ENCODE peak calls at places on chromosomes 7 and 10, in nine cellular contexts. W is Peyer's patch; I is foreskin fibroblast; V is heart right ventricle; T is sigmoid colon; C is CD8-positive, alpha-beta T cell; N is fibroblast of lung; O is DND-41; A is Panc1. S is an unnamed sample.

GRCh38 chr7:50838675-50839377 is 56.1 kb upstream of the GRB10 start:
- DNase-seq in V (peak; percentile 39), N (peak; percentile 92), A (no peak), T (no peak), I (peak; percentile 82), W (no peak), O (no peak), C (no peak), S (peak; percentile 61)

GRCh38 chr10:69382382-69383117 is 34.2 kb downstream of the TACR2 start:
- DNase-seq in N (peak; percentile 98), I (peak; percentile 90), A (no peak), T (no peak), C (no peak), V (no peak), O (no peak), W (no peak), S (peak; percentile 81)

GRCh38 chr7:114539575-114539974 is 125.0 kb downstream of the FOXP2 start:
- DNase-seq in O (no peak), N (no peak), I (peak; percentile 72), W (no peak), C (no peak), T (no peak), A (no peak), V (no peak), S (no peak)

GRCh38 chr10:122145113-122145512 is 126.0 kb upstream of the BTBD16 start:
- DNase-seq in I (no peak), N (no peak), O (no peak), A (no peak), W (no peak), V (no peak), T (no peak), C (no peak), S (no peak)

GRCh38 chr10:120978589-120979252 is 127.6 kb downstream of the WDR11 start:
- DNase-seq in I (peak; percentile 4), T (no peak), N (no peak), O (no peak), A (no peak), C (no peak), V (no peak), W (no peak), S (peak; percentile 46)

GRCh38 chr7:50752422-50752821 is 30.3 kb downstream of the GRB10 start:
- DNase-seq in W (no peak), I (no peak), A (no peak), C (no peak), O (no peak), N (no peak), T (no peak), V (no peak), S (no peak)

GRCh38 chr10:69855346-69856163 is 53.8 kb downstream of the COL13A1 start:
- DNase-seq in I (no peak), V (no peak), A (no peak), T (no peak), O (no peak), N (no peak), C (no peak), W (peak; percentile 73), S (no peak)

GRCh38 chr7:16004661-16005060 is 318.2 kb upstream of the MEOX2 start:
- DNase-seq in N (no peak), T (no peak), O (no peak), V (no peak), A (no peak), C (no peak), I (no peak), W (no peak), S (no peak)

GRCh38 chr10:52682766-52683165 is 89.8 kb downstream of the MBL2 start:
- DNase-seq in T (no peak), N (no peak), W (no peak), V (no peak), O (no peak), I (no peak), A (no peak), C (no peak), S (no peak)

GRCh38 chr10:32971536-32972091 is 13.6 kb upstream of the ITGB1 start:
- DNase-seq in A (no peak), T (no peak), O (peak; percentile 15), V (no peak), N (no peak), C (no peak), I (no peak), W (no peak), S (no peak)

GRCh38 chr10:88154596-88155250 is 291.3 kb downstream of the PTEN start:
- DNase-seq in A (no peak), I (peak; percentile 92), V (no peak), N (peak; percentile 69), T (no peak), O (no peak), W (no peak), C (no peak), S (no peak)

GRCh38 chr7:29196191-29196590 is 1.6 kb downstream of the CHN2 start:
- DNase-seq in N (no peak), O (no peak), W (no peak), V (no peak), C (no peak), I (no peak), T (no peak), A (no peak), S (no peak)

GRCh38 chr7:151394076-151395035 is 15.5 kb downstream of the WDR86 start:
- DNase-seq in A (no peak), I (no peak), O (no peak), W (no peak), C (no peak), T (peak; percentile 57), V (no peak), N (no peak), S (no peak)
- TF ChIP-seq CTCF in A (no peak), I (no peak), O (no peak), W (no peak), C (no peak), T (no peak), V (no peak), N (no peak), S (no peak)

DNA sequence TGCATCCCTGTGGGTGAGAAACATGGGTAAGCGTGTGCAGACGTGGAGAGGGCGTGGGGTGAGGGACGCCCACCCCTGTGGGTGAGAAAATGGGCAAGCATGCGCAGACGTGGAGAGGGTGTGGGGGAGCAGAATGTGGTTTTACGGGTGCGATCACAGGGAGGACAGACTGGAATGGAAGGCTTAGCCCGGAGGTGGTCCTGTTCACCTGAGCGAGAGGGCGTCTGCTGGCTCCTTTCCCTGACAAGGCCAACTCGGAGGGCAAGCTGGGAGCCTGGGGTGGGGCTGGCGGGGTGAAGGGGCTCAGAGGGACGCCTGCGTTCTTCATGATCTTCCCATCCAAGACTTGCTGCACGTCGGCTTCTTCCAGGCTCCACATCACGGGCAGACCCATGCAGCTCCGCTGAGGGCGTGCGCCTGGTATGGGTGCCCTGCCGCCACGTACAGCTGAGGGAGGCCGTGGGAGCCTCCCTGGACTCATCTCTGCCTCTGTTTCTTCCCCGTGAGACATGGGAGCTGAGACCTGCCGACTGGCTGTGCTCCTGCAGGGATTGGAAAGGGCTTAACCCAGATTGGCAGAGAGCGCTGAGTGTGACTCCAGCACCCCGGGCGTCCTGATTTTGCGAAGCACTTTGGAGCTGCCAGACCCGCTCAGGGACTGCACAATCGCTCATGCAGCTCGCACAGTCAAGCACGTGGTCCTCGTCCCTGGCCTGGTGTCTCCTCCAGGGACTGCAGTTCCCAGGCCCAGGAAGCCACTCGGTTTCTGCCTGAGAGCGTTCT is 74.3 kb upstream of the SHH start:
- DNase-seq in O (no peak), N (no peak), A (no peak), W (no peak), T (peak; percentile 52), V (no peak), I (no peak), C (no peak), S (no peak)
- H3K4me3 ChIP-seq in O (no peak overlapping the region), N (no peak overlapping the region), A (no peak overlapping the region), W (no peak overlapping the region), T (no peak overlapping the region), V (no peak overlapping the region), I (no peak overlapping the region), C (no peak overlapping the region), S (no peak overlapping the region)

GRCh38 chr7:134630890-134631289 is 15.8 kb upstream of the BPGM start:
- DNase-seq in T (no peak), A (no peak), O (no peak), V (no peak), C (no peak), W (no peak), I (no peak), N (no peak), S (no peak)

GRCh38 chr7:134632052-134632451 is 14.6 kb upstream of the BPGM start:
- DNase-seq in T (no peak), I (no peak), W (no peak), N (no peak), A (no peak), C (no peak), V (no peak), O (no peak), S (no peak)

GRCh38 chr7:134636008-134636449 is 10.6 kb upstream of the BPGM start:
- DNase-seq in W (no peak), N (no peak), I (no peak), O (no peak), A (no peak), T (no peak), C (no peak), V (no peak), S (no peak)

GRCh38 chr7:134630237-134630636 is 16.4 kb upstream of the BPGM start:
- DNase-seq in A (no peak), O (no peak), N (no peak), I (no peak), T (no peak), C (no peak), W (no peak), V (no peak), S (no peak)

DNA sequence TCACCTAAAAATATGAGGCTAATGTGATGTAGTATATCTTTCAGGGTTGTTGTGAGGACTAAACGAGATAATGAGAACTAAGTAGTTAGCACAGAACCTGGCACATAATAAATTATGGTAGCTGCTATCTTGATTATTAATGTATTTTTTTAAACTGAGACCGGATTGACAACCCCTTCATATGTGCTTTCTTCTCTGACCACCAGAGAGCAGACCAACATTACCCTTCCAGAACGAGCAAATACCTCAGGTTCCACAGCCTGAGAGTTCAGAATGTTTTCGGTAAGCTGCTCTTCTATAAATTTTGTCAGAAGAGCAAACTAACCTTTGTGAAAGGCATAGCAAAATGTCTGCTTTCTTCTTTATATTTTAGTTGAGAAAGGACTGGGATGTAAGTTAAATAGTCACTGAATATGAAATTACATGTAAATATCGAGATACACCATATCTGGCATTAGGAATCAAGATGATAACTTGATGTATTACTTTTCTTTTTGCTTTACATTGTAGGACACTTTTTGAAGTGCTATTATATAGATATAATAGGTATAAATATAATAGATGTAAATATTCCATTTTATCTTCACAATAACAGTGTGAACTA is 13.6 kb upstream of the BPGM start:
- DNase-seq in W (no peak), A (no peak), T (no peak), N (peak; percentile 42), I (peak; percentile 82), C (no peak), V (no peak), O (peak; percentile 20), S (no peak)
- TF ChIP-seq CTCF in W (peak; percentile 57), A (peak; percentile 71), T (peak; percentile 15), N (peak; percentile 67), I (peak; percentile 59), C (peak; percentile 72), V (peak; percentile 54), O (peak; percentile 66), S (peak; percentile 62)

DNA sequence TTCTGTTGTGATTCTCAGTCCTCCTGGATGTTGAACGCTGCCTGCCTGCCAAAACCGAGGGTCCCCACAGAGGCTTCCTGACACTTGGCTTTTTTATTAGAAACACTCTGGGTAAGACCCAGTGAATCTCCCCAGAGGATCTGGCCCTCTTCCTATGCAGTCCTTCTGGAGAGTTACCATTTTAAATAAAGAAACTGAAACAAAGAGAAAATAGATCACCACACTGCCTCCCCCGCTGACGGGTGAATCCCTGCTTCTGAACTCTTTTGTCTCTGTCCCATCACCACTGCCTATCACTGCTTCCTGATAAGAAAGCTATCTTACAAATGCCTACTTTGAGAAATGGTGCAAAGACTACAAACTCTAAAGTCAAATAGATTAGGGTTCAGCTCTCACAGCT is 79.4 kb upstream of the PPP1R3C start:
- DNase-seq in C (no peak), V (no peak), I (peak; percentile 12), A (no peak), O (no peak), W (no peak), T (no peak), N (no peak), S (no peak)
- H3K4me3 ChIP-seq in C (no peak overlapping the region), V (no peak overlapping the region), I (no peak overlapping the region), A (no peak overlapping the region), O (no peak overlapping the region), W (no peak overlapping the region), T (peak overlapping the region; percentile 10), N (no peak overlapping the region), S (no peak overlapping the region)

S was measured in AG09309.